ENCODE peak calls at places on chromosome 15, in four cellular contexts. L, M, N and S are unnamed samples.

GRCh38 chr15:28918141-28918983 is 32.6 kb downstream of the APBA2 start:
- DNase-seq in N (peak), M (peak), L (no peak), S (peak)

GRCh38 chr15:71807691-71808091 is 2.7 kb upstream of the NR2E3 start:
- DNase-seq in L (peak), M (no peak), N (peak), S (no peak)

GRCh38 chr15:79163395-79163794 is 72.8 kb upstream of the RASGRF1 start:
- DNase-seq in M (no peak), N (no peak), L (no peak), S (no peak)

GRCh38 chr15:49235446-49236207 is 65.6 kb downstream of the GALK2 start:
- DNase-seq in N (peak), L (peak), M (peak), S (no peak)

GRCh38 chr15:32838820-32839219 is 121.0 kb downstream of the GREM1 start:
- DNase-seq in L (peak), M (no peak), N (peak), S (no peak)

GRCh38 chr15:29050870-29051269 is 165.1 kb downstream of the APBA2 start:
- DNase-seq in M (no peak), N (peak), L (peak), S (no peak)

GRCh38 chr15:84969257-84969656 is 12.4 kb upstream of the PDE8A start:
- DNase-seq in M (no peak), L (no peak), N (no peak), S (no peak)

GRCh38 chr15:80579611-80580010 is 115.5 kb upstream of the ABHD17C start:
- DNase-seq in N (no peak), L (no peak), M (no peak), S (no peak)

GRCh38 chr15:90716317-90716975 is 700 bp upstream of the BLM start:
- DNase-seq in N (peak), L (no peak), M (no peak), S (no peak)

GRCh38 chr15:29124581-29125381 is 144.8 kb downstream of the NSMCE3 start:
- DNase-seq in L (no peak), N (peak), M (no peak), S (no peak)

GRCh38 chr15:93288718-93289117 is 199.7 kb upstream of the RGMA start:
- DNase-seq in L (no peak), N (no peak), M (no peak), S (no peak)

GRCh38 chr15:84671211-84671610 is 13.2 kb upstream of the NMB start:
- DNase-seq in L (peak), N (peak), M (no peak), S (no peak)

GRCh38 chr15:78928616-78929093 is 16.2 kb downstream of the CTSH start:
- DNase-seq in M (no peak), N (no peak), L (no peak), S (no peak)

GRCh38 chr15:67606742-67607141 is 64.2 kb downstream of the MAP2K5 start:
- DNase-seq in M (no peak), L (no peak), N (no peak), S (no peak)

GRCh38 chr15:45677797-45678196 is 43.0 kb downstream of the SQOR start:
- DNase-seq in M (no peak), N (no peak), L (no peak), S (no peak)

GRCh38 chr15:94306700-94307650 is 75.6 kb downstream of the MCTP2 start:
- DNase-seq in L (no peak), M (no peak), N (no peak), S (no peak)

GRCh38 chr15:25176991-25177954 is 222.5 kb downstream of the SNRPN start:
- DNase-seq in M (peak), L (no peak), N (no peak), S (no peak)

GRCh38 chr15:99425666-99426301 is 140.0 kb upstream of the MEF2A start:
- DNase-seq in N (peak), L (no peak), M (no peak), S (no peak)

GRCh38 chr15:79078003-79078402 is 12.6 kb downstream of the RASGRF1 start:
- DNase-seq in L (no peak), M (no peak), N (no peak), S (no peak)

GRCh38 chr15:64004582-64004981 is 41.7 kb downstream of the DAPK2 start:
- DNase-seq in L (peak), N (no peak), M (no peak), S (peak)

GRCh38 chr15:68364028-68364659 is 67.8 kb downstream of the ITGA11 start:
- DNase-seq in N (peak), M (no peak), L (no peak), S (no peak)

GRCh38 chr15:67843092-67843501 is 3.3 kb upstream of the RNU6-1 start:
- DNase-seq in N (no peak), L (no peak), M (no peak), S (no peak)

GRCh38 chr15:47872869-47873301 is 155.6 kb downstream of the SEMA6D start:
- DNase-seq in M (no peak), N (peak), L (no peak), S (no peak)

GRCh38 chr15:25770618-25771369 is 92.3 kb downstream of the ATP10A start:
- DNase-seq in N (no peak), M (no peak), L (no peak), S (no peak)

GRCh38 chr15:87212041-87212440 is 1044.5 kb downstream of the NTRK3 start:
- DNase-seq in M (no peak), L (no peak), N (no peak), S (no peak)

GRCh38 chr15:61228025-61228901 is 839 bp downstream of the RORA start:
- DNase-seq in M (peak), N (peak), L (peak), S (no peak)

GRCh38 chr15:81050259-81050658 is 49.5 kb downstream of the TLNRD1 start:
- DNase-seq in M (no peak), L (no peak), N (no peak), S (no peak)

GRCh38 chr15:95347846-95348245 is 982.7 kb upstream of the NR2F2 start:
- DNase-seq in L (no peak), N (no peak), M (no peak), S (no peak)

GRCh38 chr15:89299896-89300295 is 34.7 kb downstream of the POLG start:
- DNase-seq in L (peak), M (no peak), N (peak), S (no peak)

GRCh38 chr15:36614016-36614415 is 34.6 kb downstream of the CDIN1 start:
- DNase-seq in L (no peak), N (no peak), M (peak), S (no peak)

GRCh38 chr15:51731549-51732267 is 5.7 kb downstream of the LYSMD2 start:
- DNase-seq in M (no peak), N (peak), L (no peak), S (no peak)